ENCODE peak calls at places on chromosome 22, in five cellular contexts. X is GM23248, K is small intestine, V is A549, D is HFF-Myc. E is an unnamed sample.
A peak's percentile ranks its signal among the peaks of the same experiment; 100 is the strongest.

GRCh38 chr22:39556970-39557811 is 13.4 kb upstream of the CACNA1I start:
- DNase-seq in X (peak; percentile 36), K (no peak), V (peak; percentile 38), D (no peak), E (peak; percentile 8)

GRCh38 chr22:45318168-45318557 is 8.4 kb downstream of the FAM118A start:
- DNase-seq in X (peak; percentile 94), K (peak; percentile 67), V (no peak), D (peak; percentile 81), E (peak; percentile 97)

GRCh38 chr22:48241658-48242057 is 1479.2 kb downstream of the TBC1D22A start:
- DNase-seq in X (no peak), K (no peak), V (no peak), D (no peak), E (no peak)

GRCh38 chr22:46473896-46474557 is 63.4 kb downstream of the CELSR1 start:
- DNase-seq in X (no peak), K (peak; percentile 8), V (no peak), D (no peak), E (no peak)

GRCh38 chr22:17132112-17132511 is 11.0 kb upstream of the TMEM121B start:
- DNase-seq in X (no peak), K (no peak), V (no peak), D (no peak), E (no peak)

GRCh38 chr22:44782286-44782830 is 30.0 kb downstream of the ARHGAP8 start:
- DNase-seq in X (peak; percentile 48), K (no peak), V (no peak), D (no peak), E (peak; percentile 49)

GRCh38 chr22:27879923-27880322 is 39.1 kb downstream of the PITPNB start:
- DNase-seq in X (peak; percentile 76), K (no peak), V (peak; percentile 47), D (no peak), E (peak; percentile 68)

GRCh38 chr22:40817737-40818136 is 1.4 kb downstream of the SLC25A17 start:
- DNase-seq in X (no peak), K (no peak), V (no peak), D (no peak), E (no peak)

GRCh38 chr22:42365942-42366660 is 66.1 kb downstream of the NFAM1 start:
- DNase-seq in X (no peak), K (no peak), V (no peak), D (no peak), E (no peak)
- H3K4me3 ChIP-seq in X (no peak overlapping the region), K (no peak overlapping the region), V (no peak overlapping the region), D (peak overlapping the region; percentile 10), E (no peak overlapping the region)

GRCh38 chr22:19571995-19572394 is 47.8 kb upstream of the CLDN5 start:
- DNase-seq in X (no peak), K (no peak), V (no peak), D (no peak), E (peak; percentile 23)
- H3K4me3 ChIP-seq in X (no peak overlapping the region), K (no peak overlapping the region), V (no peak overlapping the region), D (no peak overlapping the region), E (no peak overlapping the region)

GRCh38 chr22:22883090-22883727 is 4.4 kb upstream of the IGLL5 start:
- DNase-seq in X (no peak), K (no peak), V (no peak), D (no peak), E (no peak)

GRCh38 chr22:22879675-22880029 is 8.0 kb upstream of the IGLL5 start:
- DNase-seq in X (no peak), K (no peak), V (no peak), D (no peak), E (no peak)

GRCh38 chr22:22882033-22882717 is 5.4 kb upstream of the IGLL5 start:
- DNase-seq in X (peak; percentile 23), K (peak; percentile 17), V (no peak), D (no peak), E (no peak)

GRCh38 chr22:22880645-22881044 is 7.0 kb upstream of the IGLL5 start:
- DNase-seq in X (no peak), K (no peak), V (no peak), D (no peak), E (no peak)

DNA sequence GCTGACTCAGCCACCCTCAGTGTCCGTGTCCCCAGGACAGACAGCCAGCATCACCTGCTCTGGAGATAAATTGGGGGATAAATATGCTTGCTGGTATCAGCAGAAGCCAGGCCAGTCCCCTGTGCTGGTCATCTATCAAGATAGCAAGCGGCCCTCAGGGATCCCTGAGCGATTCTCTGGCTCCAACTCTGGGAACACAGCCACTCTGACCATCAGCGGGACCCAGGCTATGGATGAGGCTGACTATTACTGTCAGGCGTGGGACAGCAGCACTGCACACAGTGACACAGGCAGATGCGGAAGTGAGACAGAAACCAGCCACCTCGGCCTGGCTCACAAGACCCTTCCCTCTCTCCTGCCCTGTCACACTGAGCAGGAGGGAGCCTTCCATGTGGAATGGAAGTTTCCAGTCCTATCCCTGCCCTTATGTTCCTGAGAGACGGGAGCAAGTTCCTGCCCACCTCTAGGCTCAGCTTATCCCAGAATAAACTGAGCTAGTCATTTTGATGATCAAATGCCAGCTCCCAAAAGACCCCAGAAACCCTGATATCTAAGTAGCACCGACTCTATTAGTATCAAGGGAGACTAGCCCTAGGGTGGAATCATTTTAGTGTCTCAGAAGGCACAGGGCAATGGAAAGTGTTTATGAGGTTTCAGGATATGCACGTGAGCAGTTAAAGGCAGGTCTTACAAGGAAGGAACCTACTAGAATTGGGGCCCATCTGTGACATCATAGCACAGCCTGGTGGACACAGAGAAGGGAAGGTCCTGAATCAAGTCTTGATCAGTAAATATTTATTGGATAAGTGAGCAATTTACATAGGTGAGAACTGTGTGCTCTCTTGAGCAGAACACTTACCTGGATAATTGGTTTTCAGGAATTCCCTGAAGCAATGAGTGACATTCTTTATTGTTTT is 6.2 kb upstream of the IGLL5 start:
- DNase-seq in X (no peak), K (no peak), V (no peak), D (no peak), E (no peak)
- H3K4me3 ChIP-seq in X (no peak overlapping the region), K (no peak overlapping the region), V (no peak overlapping the region), D (no peak overlapping the region), E (no peak overlapping the region)

GRCh38 chr22:38080847-38081635 is 2.9 kb downstream of the SLC16A8 start:
- DNase-seq in X (peak; percentile 67), K (no peak), V (no peak), D (no peak), E (peak; percentile 42)
- H3K4me3 ChIP-seq in X (peak overlapping the region; percentile 45), K (peak overlapping the region; percentile 31), V (no peak overlapping the region), D (peak overlapping the region; percentile 7), E (peak overlapping the region; percentile 21)

GRCh38 chr22:36069368-36069767 is 40.7 kb upstream of the RBFOX2 start:
- DNase-seq in X (no peak), K (no peak), V (no peak), D (no peak), E (no peak)

GRCh38 chr22:36067237-36067558 is 38.6 kb upstream of the RBFOX2 start:
- DNase-seq in X (no peak), K (no peak), V (no peak), D (no peak), E (no peak)

GRCh38 chr22:36065775-36066544 is 37.3 kb upstream of the RBFOX2 start:
- DNase-seq in X (peak; percentile 99), K (peak; percentile 59), V (peak; percentile 89), D (peak; percentile 87), E (peak; percentile 94)

GRCh38 chr22:36065462-36065774 is 36.8 kb upstream of the RBFOX2 start:
- DNase-seq in X (no peak), K (no peak), V (no peak), D (no peak), E (no peak)

DNA sequence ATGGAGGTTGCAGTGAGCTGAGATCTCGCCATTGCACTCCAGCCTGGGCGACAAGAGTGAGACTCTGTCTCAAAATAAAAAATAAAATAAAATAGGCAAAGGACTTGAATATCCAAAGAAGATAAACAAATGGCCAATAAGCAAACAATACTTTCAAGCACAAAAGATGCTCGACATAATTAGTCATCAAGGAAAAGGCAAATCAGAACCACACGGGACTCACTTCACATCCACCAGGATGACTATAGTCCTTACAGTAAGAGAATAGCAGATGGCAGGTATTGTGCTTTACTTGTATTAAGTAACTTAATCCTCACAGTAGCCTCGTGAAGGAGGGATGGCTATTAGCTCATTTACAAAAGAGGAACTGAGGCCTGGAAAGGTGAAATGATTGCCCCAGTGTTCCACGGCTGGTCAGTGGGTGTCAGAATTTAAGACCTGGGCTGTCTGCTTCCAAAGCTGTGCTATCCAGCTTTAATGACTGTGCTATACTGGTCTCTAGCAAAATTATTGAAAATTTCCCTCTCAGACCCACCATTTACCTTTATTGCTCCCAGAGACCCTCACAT is 40.2 kb upstream of the RBFOX2 start:
- DNase-seq in X (peak; percentile 50), K (no peak), V (no peak), D (no peak), E (no peak)
- H3K4me3 ChIP-seq in X (no peak overlapping the region), K (no peak overlapping the region), V (no peak overlapping the region), D (no peak overlapping the region), E (no peak overlapping the region)